ENCODE peak calls at places on chromosomes 11 and 22, in five cellular contexts. D is germinal center; R is PC-3; C is activated T-helper 2 cell treated with anti-CD3 and anti-CD28 coated beads, Interferon-gamma antibody, Interleukin-2, Interleukin-4, amounts not matched to agents 10 μg/mL and 5 μg/mL and 100 μg/mL, durations not matched to agents 14 hours and 24 hours and 36 hours; H is activated CD8-positive, alpha-beta memory T cell treated with anti-CD3 and anti-CD28 coated beads, Interleukin-2, amount 50 U/mL, for 48 hours. Y is an unnamed sample.

GRCh38 chr11:132123449-132123848 is 753.0 kb downstream of the NTM start:
- DNase-seq in H (no peak), C (no peak), D (no peak), R (no peak), Y (no peak)

GRCh38 chr11:102494216-102494615 is 36.3 kb downstream of the MMP7 start:
- DNase-seq in R (peak), D (no peak), C (no peak), H (no peak), Y (peak)

GRCh38 chr22:33565580-33565995 is 354.7 kb downstream of the LARGE1 start:
- DNase-seq in C (no peak), R (no peak), H (no peak), D (no peak), Y (no peak)

GRCh38 chr22:25169278-25170031 is 30.2 kb upstream of the CRYBB3 start:
- DNase-seq in C (no peak), R (peak), H (no peak), D (no peak), Y (no peak)

GRCh38 chr22:44184006-44184405 is 3.3 kb downstream of the PARVG start:
- DNase-seq in C (no peak), H (no peak), D (no peak), R (no peak), Y (no peak)

GRCh38 chr11:68302256-68303054 is 9.9 kb upstream of the LRP5 start:
- DNase-seq in R (peak), D (no peak), H (no peak), C (no peak), Y (peak)

GRCh38 chr11:65078151-65078550 is 5.7 kb downstream of the CDCA5 start:
- DNase-seq in D (peak), R (peak), C (peak), H (peak), Y (peak)

GRCh38 chr11:113189909-113190667 is 124.3 kb upstream of the TTC12 start:
- DNase-seq in H (no peak), R (peak), C (no peak), D (no peak), Y (peak)

GRCh38 chr11:10478066-10478465 is 23.0 kb downstream of the AMPD3 start:
- DNase-seq in D (no peak), C (no peak), R (no peak), H (no peak), Y (no peak)

GRCh38 chr11:34745209-34745608 is 124.3 kb downstream of the EHF start:
- DNase-seq in C (no peak), R (no peak), H (no peak), D (no peak), Y (no peak)

GRCh38 chr22:19287076-19287724 is 4.3 kb downstream of the CLTCL1 start:
- DNase-seq in H (no peak), R (peak), D (no peak), C (no peak), Y (peak)

GRCh38 chr11:77789061-77789730 is 31.3 kb downstream of the RSF1 start:
- DNase-seq in H (no peak), R (no peak), C (no peak), D (no peak), Y (no peak)

Y was measured in mammary epithelial cell.